ENCODE peak calls at places on chromosomes 16 and 17, in four cellular contexts. T is IMR-90, Y is psoas muscle, B is left ventricle myocardium inferior. K is an unnamed sample.

GRCh38 chr16:89828870-89829629 is 775 bp downstream of the SPIRE2 start:
- DNase-seq in T (no peak), Y (no peak), B (no peak), K (no peak)

GRCh38 chr17:40538019-40538935 is 27.0 kb downstream of the CCR7 start:
- DNase-seq in T (peak; percentile 43), Y (peak; percentile 84), B (peak; percentile 79), K (no peak)

GRCh38 chr16:19031738-19032137 is 35.7 kb upstream of the COQ7 start:
- DNase-seq in T (no peak), Y (no peak), B (no peak), K (no peak)

GRCh38 chr17:45135192-45135977 is at the start of gene ACBD4:
- DNase-seq in T (peak; percentile 97), Y (peak; percentile 97), B (peak; percentile 94), K (peak; percentile 94)

GRCh38 chr16:13168091-13168572 is 266.7 kb downstream of the SHISA9 start:
- DNase-seq in T (no peak), Y (no peak), B (no peak), K (no peak)

GRCh38 chr17:77560417-77560816 is 398.1 kb upstream of the TNRC6C start:
- DNase-seq in T (no peak), Y (no peak), B (no peak), K (no peak)

GRCh38 chr16:50537533-50538290 is 10.5 kb upstream of the NKD1 start:
- DNase-seq in T (no peak), Y (no peak), B (no peak), K (no peak)

GRCh38 chr17:27502526-27503324 is 46.5 kb downstream of the KSR1 start:
- DNase-seq in T (peak; percentile 99), Y (no peak), B (peak; percentile 29), K (peak; percentile 78)

GRCh38 chr17:57475786-57476185 is 219.5 kb downstream of the MSI2 start:
- DNase-seq in T (no peak), Y (no peak), B (no peak), K (no peak)

GRCh38 chr16:88347656-88348376 is 34.9 kb upstream of the ZNF469 start:
- DNase-seq in T (no peak), Y (peak; percentile 35), B (peak; percentile 6), K (no peak)

GRCh38 chr17:5272313-5272712 is 9.8 kb upstream of the RABEP1 start:
- DNase-seq in T (no peak), Y (no peak), B (no peak), K (no peak)

GRCh38 chr17:83053021-83053778 is 26.2 kb upstream of the METRNL start:
- DNase-seq in T (peak; percentile 30), Y (peak; percentile 52), B (peak; percentile 15), K (no peak)

GRCh38 chr16:66874079-66874775 is 6.1 kb upstream of the PDP2 start:
- DNase-seq in T (peak; percentile 49), Y (no peak), B (no peak), K (no peak)

GRCh38 chr17:13462161-13462560 is 139.6 kb downstream of the HS3ST3A1 start:
- DNase-seq in T (peak; percentile 80), Y (no peak), B (no peak), K (no peak)

GRCh38 chr16:57115504-57116182 is 23.3 kb downstream of the CPNE2 start:
- DNase-seq in T (peak; percentile 28), Y (peak; percentile 68), B (peak; percentile 78), K (peak; percentile 48)

GRCh38 chr17:17042851-17043667 is 802 bp downstream of the MPRIP start:
- DNase-seq in T (peak; percentile 66), Y (peak; percentile 60), B (no peak), K (no peak)

DNA sequence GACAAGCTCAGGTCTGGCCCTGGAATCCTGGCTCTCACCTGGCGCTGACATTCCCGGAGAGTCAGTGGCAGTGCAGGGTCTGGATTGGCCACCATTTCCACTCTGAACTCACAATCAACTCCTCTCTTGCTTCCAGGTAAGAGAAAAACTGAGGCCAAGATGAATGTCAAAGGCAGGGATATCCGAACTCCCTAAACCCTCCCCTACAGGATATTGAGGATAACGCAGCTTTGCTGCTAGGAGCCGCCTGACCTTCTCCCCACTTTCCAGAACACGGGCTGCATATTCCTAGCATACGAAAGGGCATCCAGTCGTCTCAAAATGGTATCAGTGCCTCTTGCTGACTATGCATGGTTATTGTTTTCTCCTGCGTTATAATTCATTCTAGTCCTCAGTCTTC is 473.4 kb downstream of the SOX9 start:
- DNase-seq in T (no peak), Y (no peak), B (no peak), K (no peak)
- TF ChIP-seq CTCF in T (no peak), Y (no peak), B (no peak), K (peak; percentile 29)

GRCh38 chr17:19900809-19901208 is 33.1 kb upstream of the ULK2 start:
- DNase-seq in T (no peak), Y (no peak), B (no peak), K (no peak)

GRCh38 chr17:19897108-19897854 is 29.5 kb upstream of the ULK2 start:
- DNase-seq in T (no peak), Y (peak; percentile 65), B (peak; percentile 53), K (no peak)

GRCh38 chr17:19897901-19898300 is 30.2 kb upstream of the ULK2 start:
- DNase-seq in T (peak; percentile 90), Y (no peak), B (no peak), K (peak; percentile 58)
- H3K27ac ChIP-seq in T (peak overlapping the region; percentile 91), Y (no peak overlapping the region), B (no peak overlapping the region), K (no peak overlapping the region)

DNA sequence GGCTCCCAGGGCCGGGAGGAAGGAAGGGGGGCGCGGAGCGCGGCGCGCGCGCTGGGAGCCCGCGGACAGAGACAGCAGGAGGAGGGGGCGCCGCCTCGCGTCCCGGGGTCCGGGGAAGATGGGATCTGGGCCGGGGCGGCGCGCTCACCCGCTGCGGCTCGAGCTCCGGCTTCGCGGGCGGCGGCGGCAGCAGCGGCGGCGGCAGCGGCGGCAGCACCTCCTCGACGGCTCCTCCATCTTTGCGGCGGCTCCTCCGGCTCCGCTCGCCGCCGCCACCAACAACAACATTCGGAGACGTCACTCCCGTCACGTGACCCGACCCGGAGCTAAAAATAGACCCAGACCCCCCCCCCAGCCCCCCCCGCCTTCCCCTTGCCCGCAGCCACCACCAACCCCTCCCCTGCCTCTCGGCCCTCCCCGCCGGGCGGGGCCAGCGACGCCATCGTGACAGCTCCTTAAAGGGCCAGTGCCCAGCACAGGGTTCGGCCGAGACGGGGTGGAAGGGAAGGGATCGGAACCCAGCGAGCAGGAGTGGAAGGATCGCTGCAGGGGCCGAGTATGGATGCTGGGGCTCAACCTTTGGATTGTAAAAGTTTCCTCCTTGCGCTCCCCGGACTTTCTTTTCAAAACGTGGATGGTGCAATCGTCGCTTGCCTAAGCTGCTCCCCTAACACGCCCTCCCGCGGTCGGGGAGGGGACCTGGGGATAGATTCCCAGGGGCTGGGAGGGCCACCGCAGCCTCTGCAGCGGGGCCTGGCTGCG is at the start of gene HDAC5:
- DNase-seq in T (peak; percentile 91), Y (peak; percentile 98), B (peak; percentile 96), K (peak; percentile 93)
- TF ChIP-seq CTCF in T (peak; percentile 61), Y (peak; percentile 53), B (peak; percentile 75), K (peak; percentile 71)

DNA sequence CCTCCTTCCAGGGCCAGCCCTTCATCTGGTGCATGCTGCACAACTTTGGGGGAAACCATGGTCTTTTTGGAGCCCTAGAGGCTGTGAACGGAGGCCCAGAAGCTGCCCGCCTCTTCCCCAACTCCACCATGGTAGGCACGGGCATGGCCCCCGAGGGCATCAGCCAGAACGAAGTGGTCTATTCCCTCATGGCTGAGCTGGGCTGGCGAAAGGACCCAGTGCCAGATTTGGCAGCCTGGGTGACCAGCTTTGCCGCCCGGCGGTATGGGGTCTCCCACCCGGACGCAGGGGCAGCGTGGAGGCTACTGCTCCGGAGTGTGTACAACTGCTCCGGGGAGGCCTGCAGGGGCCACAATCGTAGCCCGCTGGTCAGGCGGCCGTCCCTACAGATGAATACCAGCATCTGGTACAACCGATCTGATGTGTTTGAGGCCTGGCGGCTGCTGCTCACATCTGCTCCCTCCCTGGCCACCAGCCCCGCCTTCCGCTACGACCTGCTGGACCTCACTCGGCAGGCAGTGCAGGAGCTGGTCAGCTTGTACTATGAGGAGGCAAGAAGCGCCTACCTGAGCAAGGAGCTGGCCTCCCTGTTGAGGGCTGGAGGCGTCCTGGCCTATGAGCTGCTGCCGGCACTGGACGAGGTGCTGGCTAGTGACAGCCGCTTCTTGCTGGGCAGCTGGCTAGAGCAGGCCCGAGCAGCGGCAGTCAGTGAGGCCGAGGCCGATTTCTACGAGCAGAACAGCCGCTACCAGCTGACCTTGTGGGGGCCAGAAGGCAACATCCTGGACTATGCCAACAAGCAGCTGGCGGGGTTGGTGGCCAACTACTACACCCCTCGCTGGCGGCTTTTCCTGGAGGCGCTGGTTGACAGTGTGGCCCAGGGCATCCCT is 7.4 kb downstream of the NAGLU start:
- DNase-seq in T (no peak), Y (peak; percentile 71), B (no peak), K (no peak)
- H3K27ac ChIP-seq in T (no peak overlapping the region), Y (peak overlapping the region; percentile 80), B (no peak overlapping the region), K (no peak overlapping the region)

K was measured in brain microvascular endothelial cell.